ENCODE peak calls at places on chromosomes 12 and 14, in ten cellular contexts. G, M, Y, S, F, X, H, W, I and T are unnamed samples.

GRCh38 chr12:1830981-1831930 is 10.9 kb downstream of the LRTM2 start:
- DNase-seq in G (peak; percentile 54), M (peak; percentile 56), Y (peak; percentile 84), S (no peak), F (peak; percentile 64), X (no peak), H (no peak), W (peak; percentile 55), I (peak; percentile 65), T (peak; percentile 72)

GRCh38 chr12:106982229-106982628 is 4.7 kb downstream of the MTERF2 start:
- DNase-seq in G (no peak), M (no peak), Y (no peak), S (no peak), F (peak; percentile 34), X (no peak), H (no peak), W (no peak), I (no peak), T (no peak)

GRCh38 chr14:68598621-68599447 is 194.0 kb downstream of the ZFP36L1 start:
- DNase-seq in G (peak; percentile 96), M (peak; percentile 59), Y (peak; percentile 69), S (no peak), F (peak; percentile 97), X (peak; percentile 91), H (no peak), W (peak; percentile 94), I (peak; percentile 66), T (peak; percentile 98)

GRCh38 chr14:65287264-65288131 is 125.0 kb upstream of the FUT8 start:
- DNase-seq in G (peak; percentile 20), M (no peak), Y (no peak), S (no peak), F (no peak), X (no peak), H (no peak), W (no peak), I (no peak), T (no peak)

GRCh38 chr12:117347588-117347987 is 13.8 kb downstream of the NOS1 start:
- DNase-seq in G (no peak), M (no peak), Y (no peak), S (no peak), F (no peak), X (no peak), H (no peak), W (no peak), I (no peak), T (no peak)

GRCh38 chr12:60333461-60333860 is 737.6 kb downstream of the SLC16A7 start:
- DNase-seq in G (peak; percentile 5), M (no peak), Y (no peak), S (no peak), F (peak; percentile 34), X (no peak), H (no peak), W (no peak), I (no peak), T (no peak)

GRCh38 chr14:66365388-66365787 is 120.8 kb upstream of the CCDC196 start:
- DNase-seq in G (no peak), M (no peak), Y (no peak), S (no peak), F (no peak), X (no peak), H (no peak), W (no peak), I (no peak), T (no peak)

GRCh38 chr12:12194206-12194605 is 72.6 kb downstream of the LRP6 start:
- DNase-seq in G (peak; percentile 68), M (no peak), Y (no peak), S (no peak), F (peak; percentile 54), X (no peak), H (no peak), W (peak; percentile 28), I (no peak), T (no peak)

GRCh38 chr14:52875707-52876106 is 75.1 kb downstream of the FERMT2 start:
- DNase-seq in G (no peak), M (no peak), Y (no peak), S (no peak), F (no peak), X (no peak), H (no peak), W (no peak), I (no peak), T (no peak)

DNA sequence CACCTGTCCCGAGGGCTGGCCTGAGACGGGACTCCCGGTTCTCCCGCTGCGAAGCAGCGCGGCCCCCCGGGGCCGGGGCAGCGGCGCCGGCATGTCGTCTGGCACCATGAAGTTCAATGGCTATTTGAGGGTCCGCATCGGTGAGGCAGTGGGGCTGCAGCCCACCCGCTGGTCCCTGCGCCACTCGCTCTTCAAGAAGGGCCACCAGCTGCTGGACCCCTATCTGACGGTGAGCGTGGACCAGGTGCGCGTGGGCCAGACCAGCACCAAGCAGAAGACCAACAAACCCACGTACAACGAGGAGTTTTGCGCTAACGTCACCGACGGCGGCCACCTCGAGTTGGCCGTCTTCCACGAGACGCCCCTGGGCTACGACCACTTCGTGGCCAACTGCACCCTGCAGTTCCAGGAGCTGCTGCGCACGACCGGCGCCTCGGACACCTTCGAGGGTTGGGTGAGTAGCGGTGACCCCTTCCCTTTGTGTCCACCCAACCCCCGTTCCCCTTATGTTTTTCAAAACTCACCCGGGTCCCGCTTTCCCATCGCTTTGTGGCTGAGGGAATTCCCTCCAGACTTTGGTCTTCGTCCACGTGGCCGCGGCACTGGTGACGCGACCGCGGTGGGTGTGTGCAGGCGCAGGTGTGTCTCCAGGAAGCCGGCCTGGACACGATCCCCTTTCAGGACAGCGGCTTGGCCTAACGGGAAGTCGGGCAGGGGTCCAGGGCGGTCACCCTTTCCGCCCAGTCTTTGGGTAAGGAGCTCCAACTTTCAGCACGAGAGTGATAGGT is 826 bp downstream of the PRKCH start:
- DNase-seq in G (no peak), M (peak; percentile 24), Y (peak; percentile 68), S (no peak), F (no peak), X (no peak), H (no peak), W (no peak), I (no peak), T (no peak)
- H3K4me3 ChIP-seq in G (peak overlapping the region; percentile 34), M (peak overlapping the region; percentile 34), Y (peak overlapping the region; percentile 99), S (peak overlapping the region; percentile 80), F (peak overlapping the region; percentile 39), X (peak overlapping the region; percentile 50), H (peak overlapping the region; percentile 45), W (peak overlapping the region; percentile 50), I (peak overlapping the region; percentile 70), T (peak overlapping the region; percentile 70)

DNA sequence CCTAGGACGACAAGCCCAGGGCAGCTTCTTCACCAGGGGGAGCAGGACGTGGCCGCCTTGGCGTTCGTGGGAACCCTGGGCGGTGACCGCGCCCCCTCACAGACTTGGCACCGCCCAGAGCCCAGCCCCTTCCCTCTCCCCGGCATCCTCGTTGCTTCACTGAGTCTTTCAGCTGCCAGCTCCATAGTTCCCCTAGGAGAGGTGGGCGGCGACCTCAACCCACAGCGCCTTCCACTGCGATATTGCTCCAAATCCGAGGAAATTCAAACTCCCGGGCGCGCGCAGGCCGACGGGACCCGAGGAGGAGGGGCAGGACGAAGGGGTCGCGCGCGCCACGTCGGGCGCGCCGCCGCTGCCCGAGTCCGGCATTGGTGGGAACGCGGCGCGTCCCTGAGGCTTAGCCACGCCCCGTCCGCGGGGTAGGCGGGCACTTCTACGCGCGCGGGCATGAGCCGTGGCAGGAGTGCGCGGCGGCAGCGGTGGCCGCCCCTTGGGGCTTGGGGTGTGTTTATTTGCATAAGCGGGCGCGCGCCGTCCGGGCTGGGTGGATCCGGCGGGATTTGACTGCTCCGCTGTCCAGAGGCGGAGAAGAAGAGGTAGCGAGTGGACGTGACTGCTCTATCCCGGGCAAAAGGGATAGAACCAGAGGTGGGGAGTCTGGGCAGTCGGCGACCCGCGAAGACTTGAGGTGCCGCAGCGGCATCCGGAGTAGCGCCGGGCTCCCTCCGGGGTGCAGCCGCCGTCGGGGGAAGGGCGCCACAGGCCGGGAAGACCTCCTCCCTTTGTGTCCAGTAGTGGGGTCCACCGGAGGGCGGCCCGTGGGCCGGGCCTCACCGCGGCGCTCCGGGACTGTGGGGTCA is at the start of the genes APAF1 and IKBIP:
- DNase-seq in G (peak; percentile 95), M (peak; percentile 98), Y (peak; percentile 97), S (peak; percentile 93), F (peak; percentile 94), X (peak; percentile 97), H (peak; percentile 49), W (peak; percentile 89), I (peak; percentile 96), T (peak; percentile 97)
- TF ChIP-seq CTCF in G (no peak), M (no peak), Y (no peak), S (no peak), F (no peak), X (no peak), H (peak; percentile 21), W (peak; percentile 12), I (no peak), T (no peak)

DNA sequence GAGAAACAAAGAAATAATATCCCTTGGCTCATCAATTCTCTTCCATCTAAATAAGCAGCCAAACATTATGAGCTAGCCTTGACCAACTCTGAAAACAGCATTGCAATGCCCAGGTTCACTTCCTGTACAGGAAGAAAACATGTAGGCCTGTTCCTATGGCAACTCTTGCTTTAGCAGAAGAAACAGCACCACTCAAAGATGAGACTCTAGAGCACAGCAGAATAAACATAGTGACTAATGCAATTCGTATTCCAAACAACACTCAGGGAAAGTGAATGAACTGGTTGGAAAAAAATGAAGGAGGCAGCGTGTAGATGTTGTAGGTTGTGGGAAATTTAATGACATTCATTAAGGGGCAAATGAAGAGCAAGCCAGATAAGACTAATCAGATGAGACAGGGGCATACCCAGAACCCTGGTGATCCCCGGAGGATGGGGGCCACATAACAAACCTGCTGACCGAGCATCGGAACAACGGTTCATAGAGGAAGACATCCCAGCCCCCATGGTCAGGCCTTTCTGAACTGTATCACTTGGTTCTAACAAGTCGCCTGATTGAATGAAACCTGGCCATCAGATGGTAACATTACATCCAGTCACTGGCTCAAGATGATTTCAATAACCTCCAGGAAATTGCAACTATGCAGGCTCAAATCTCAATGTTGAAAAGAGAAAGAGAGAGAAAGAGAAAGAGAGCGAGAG is 9.0 kb downstream of the ARHGDIB start:
- DNase-seq in G (peak; percentile 97), M (no peak), Y (no peak), S (no peak), F (peak; percentile 98), X (no peak), H (peak; percentile 95), W (peak; percentile 42), I (peak; percentile 28), T (peak; percentile 98)
- H3K4me3 ChIP-seq in G (no peak overlapping the region), M (no peak overlapping the region), Y (no peak overlapping the region), S (no peak overlapping the region), F (no peak overlapping the region), X (no peak overlapping the region), H (no peak overlapping the region), W (no peak overlapping the region), I (no peak overlapping the region), T (no peak overlapping the region)

DNA sequence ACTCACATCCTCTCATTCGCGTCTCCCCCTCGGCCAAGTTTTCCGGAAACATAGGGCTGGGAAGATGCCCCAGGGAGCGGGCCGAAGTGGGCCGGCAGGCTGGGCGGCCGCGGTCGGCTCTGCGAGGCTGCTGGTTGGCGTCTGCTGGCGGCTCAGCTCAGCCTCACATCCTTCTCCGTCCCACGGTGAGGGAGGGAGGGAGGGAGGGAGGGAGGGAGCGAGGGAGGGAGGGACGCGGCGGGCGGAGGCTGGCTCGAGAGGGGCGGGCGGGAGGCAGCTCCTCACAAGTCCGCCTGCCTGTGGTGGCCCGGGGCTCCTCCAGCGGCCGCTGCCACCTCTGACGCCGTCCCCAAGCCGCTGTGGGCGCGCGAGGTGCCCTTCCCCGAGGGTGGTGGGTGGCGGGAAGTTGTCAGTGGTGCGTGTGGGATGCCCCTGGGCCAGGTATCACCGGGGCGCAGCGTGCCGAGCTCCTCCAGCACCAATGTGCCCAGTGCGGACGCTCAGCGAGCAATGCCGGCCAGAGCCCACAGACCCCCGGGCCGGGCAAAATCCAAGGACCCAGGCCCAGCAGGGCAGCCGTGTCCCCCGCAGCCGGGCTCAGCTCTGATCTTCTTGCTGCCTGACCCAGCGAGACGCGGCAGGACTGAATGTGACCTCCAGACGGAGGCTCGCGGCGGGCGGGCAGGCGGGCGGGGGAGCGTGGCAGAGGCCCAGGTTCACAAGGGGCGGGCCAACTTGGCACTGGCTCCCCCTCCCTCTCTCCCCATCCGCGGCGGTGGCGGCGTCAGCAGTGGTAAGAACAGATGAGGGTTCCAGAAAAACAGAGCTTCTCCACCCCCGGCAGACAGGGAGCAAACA is 94.0 kb downstream of the RFLNA start:
- DNase-seq in G (peak; percentile 91), M (peak; percentile 92), Y (peak; percentile 86), S (no peak), F (peak; percentile 85), X (peak; percentile 96), H (no peak), W (peak; percentile 79), I (peak; percentile 93), T (peak; percentile 90)
- TF ChIP-seq CTCF in G (no peak), M (no peak), Y (no peak), S (no peak), F (no peak), X (no peak), H (no peak), W (peak; percentile 13), I (peak; percentile 3), T (no peak)